ENCODE peak calls at places on chromosomes 2 and 18, in nine cellular contexts. W is astrocyte of the hippocampus; P is naive thymus-derived CD8-positive, alpha-beta T cell; D is stimulated activated CD8-positive, alpha-beta memory T cell treated with anti-CD3 and anti-CD28 coated beads, Interleukin-15, amount 100 ng/mL, for 1 hour; M is NCI-H526 treated with DMSO at 0.1 percent for 48 hours; Y is iPS-NIHi11; Z is K562; B is T-helper 17 cell; T is aorta. S is an unnamed sample.

GRCh38 chr2:58427572-58428285 is 186.6 kb upstream of the FANCL start:
- DNase-seq in Z (no peak), B (no peak), T (no peak), D (no peak), W (peak), P (no peak), M (no peak), Y (peak), S (peak)

GRCh38 chr2:95273911-95274290 is 348 bp upstream of the PROM2 start:
- DNase-seq in P (no peak), Z (no peak), B (no peak), Y (no peak), T (peak), D (no peak), M (peak), W (no peak), S (no peak)

GRCh38 chr2:174003635-174004310 is 38.6 kb upstream of the SP3 start:
- DNase-seq in Z (no peak), B (no peak), D (no peak), Y (no peak), M (no peak), T (no peak), P (no peak), W (no peak), S (no peak)

GRCh38 chr2:31440764-31441163 is 26.2 kb upstream of the XDH start:
- DNase-seq in B (no peak), Z (no peak), T (no peak), W (no peak), D (no peak), P (no peak), Y (no peak), M (no peak), S (no peak)

GRCh38 chr18:46283895-46284295 is 179.7 kb downstream of the HAUS1 start:
- DNase-seq in P (no peak), D (no peak), Y (peak), M (no peak), Z (no peak), T (no peak), B (no peak), W (no peak), S (peak)

GRCh38 chr2:214810670-214811069 is 1.2 kb upstream of the BARD1 start:
- DNase-seq in B (no peak), D (no peak), W (no peak), T (peak), Y (no peak), M (no peak), Z (peak), P (no peak), S (no peak)

GRCh38 chr2:75580156-75580555 is 19.4 kb upstream of the EVA1A start:
- DNase-seq in B (no peak), P (no peak), D (no peak), Y (no peak), T (no peak), Z (no peak), M (no peak), W (no peak), S (no peak)

GRCh38 chr2:157056200-157056676 is 201.3 kb upstream of the GALNT5 start:
- DNase-seq in Z (no peak), P (no peak), Y (no peak), T (no peak), M (no peak), D (no peak), W (peak), B (no peak), S (no peak)

GRCh38 chr18:55078289-55078916 is 119.1 kb upstream of the CCDC68 start:
- DNase-seq in Z (no peak), B (no peak), Y (no peak), M (no peak), D (no peak), T (no peak), W (no peak), P (no peak), S (no peak)